ENCODE peak calls at places on chromosomes 7 and 10, in six cellular contexts. X is right atrium auricular region; Q is IMR-90; S is CD4-positive, alpha-beta memory T cell; I is left ventricle myocardium inferior; P is WERI-Rb-1. B is an unnamed sample. For H3K36me3, the result is how much of the 10 kb centered on the place peaks cover.

GRCh38 chr10:111373696-111374095 is 296.9 kb downstream of the ADRA2A start:
- DNase-seq in I (no peak), X (no peak), Q (no peak), S (no peak), P (no peak), B (no peak)

GRCh38 chr7:149859369-149859768 is 14.4 kb upstream of the ATP6V0E2 start:
- DNase-seq in I (no peak), P (no peak), S (no peak), X (no peak), Q (no peak), B (no peak)

GRCh38 chr7:21256310-21256877 is 171.5 kb upstream of the SP4 start:
- DNase-seq in X (no peak), Q (peak), P (no peak), S (peak), I (no peak), B (peak)

GRCh38 chr10:75350791-75351190 is 50.8 kb downstream of the ZNF503 start:
- DNase-seq in I (no peak), P (no peak), S (no peak), Q (peak), X (no peak), B (no peak)

GRCh38 chr10:69451209-69451783 is at the start of gene TSPAN15:
- DNase-seq in X (peak), S (peak), Q (peak), I (peak), P (peak), B (peak)

GRCh38 chr7:133582766-133583523 is 330.1 kb downstream of the EXOC4 start:
- DNase-seq in P (no peak), Q (peak), I (no peak), S (no peak), X (no peak), B (no peak)

GRCh38 chr7:17706734-17707133 is 233.6 kb downstream of the SNX13 start:
- DNase-seq in S (peak), P (peak), X (no peak), I (no peak), Q (peak), B (peak)

GRCh38 chr10:45421231-45422097 is 47.4 kb downstream of the ALOX5 start:
- DNase-seq in X (no peak), S (peak), Q (no peak), I (no peak), P (no peak), B (no peak)

GRCh38 chr7:106848851-106849442 is 16.1 kb upstream of the PIK3CG start:
- DNase-seq in X (no peak), P (no peak), S (no peak), I (no peak), Q (peak), B (no peak)

GRCh38 chr10:62980697-62981495 is 152.2 kb upstream of the NRBF2 start:
- DNase-seq in Q (no peak), S (no peak), I (no peak), P (no peak), X (no peak), B (no peak)

GRCh38 chr7:120941064-120941463 is 9.5 kb upstream of the ING3 start:
- DNase-seq in I (no peak), X (no peak), P (no peak), S (no peak), Q (no peak), B (no peak)

GRCh38 chr7:94276797-94277196 is 117.9 kb upstream of the COL1A2 start:
- DNase-seq in X (no peak), S (no peak), Q (peak), P (peak), I (no peak), B (peak)

GRCh38 chr7:150973571-150974451 is 4.3 kb downstream of the KCNH2 start:
- DNase-seq in I (no peak), P (no peak), Q (no peak), S (peak), X (no peak), B (no peak)

GRCh38 chr7:150976529-150977381 is 1.4 kb downstream of the KCNH2 start:
- DNase-seq in I (peak), S (no peak), Q (no peak), P (peak), X (peak), B (peak)

GRCh38 chr7:150975536-150976285 is 2.4 kb downstream of the KCNH2 start:
- DNase-seq in Q (no peak), P (no peak), X (no peak), I (no peak), S (no peak), B (no peak)

GRCh38 chr7:150972746-150973145 is 5.4 kb downstream of the KCNH2 start:
- DNase-seq in X (no peak), S (no peak), P (no peak), Q (no peak), I (no peak), B (no peak)

DNA sequence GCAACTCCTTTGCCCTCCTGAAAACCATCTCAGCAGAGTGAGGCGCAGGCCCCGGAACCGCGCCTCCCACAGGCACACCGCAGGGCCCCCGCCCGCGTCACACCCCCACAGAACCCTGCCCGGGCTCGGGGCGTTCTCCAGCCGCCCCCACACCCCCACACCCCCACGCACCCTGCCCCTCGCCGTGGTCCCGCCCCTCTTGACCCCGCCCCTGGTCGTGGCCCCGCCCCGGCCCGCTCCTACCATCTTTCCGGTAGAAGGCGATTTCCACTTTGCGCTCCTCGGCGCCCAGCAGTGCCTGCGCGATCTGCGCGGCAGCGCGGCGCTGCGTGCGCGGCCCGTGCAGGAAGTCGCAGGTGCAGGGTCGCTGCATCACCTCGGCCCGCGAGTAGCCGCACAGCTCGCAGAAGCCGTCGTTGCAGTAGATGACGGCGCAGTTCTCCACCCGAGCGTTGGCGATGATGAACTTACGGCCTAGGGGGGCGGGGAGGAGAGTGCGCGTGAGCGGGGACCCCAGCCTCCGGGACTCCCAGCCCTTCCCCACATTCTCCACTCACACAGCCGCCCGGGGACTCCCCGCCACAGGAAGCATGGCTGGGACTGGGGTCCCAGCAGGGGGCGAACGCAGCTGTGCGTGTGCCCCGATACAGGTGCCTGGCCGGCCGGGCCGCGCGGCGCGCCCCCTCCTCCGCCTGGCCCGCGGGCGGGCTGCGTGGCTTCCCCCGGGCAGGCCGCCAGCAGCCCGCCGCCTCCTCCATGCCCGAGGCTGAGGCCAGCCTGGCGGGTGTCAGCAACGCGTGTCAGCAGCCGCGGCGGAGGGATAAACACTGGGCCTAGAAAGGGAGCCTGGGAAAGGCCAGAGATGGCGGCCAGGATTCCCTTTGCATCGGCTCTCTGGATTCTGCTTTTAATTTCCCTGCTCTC is 3.4 kb downstream of the KCNH2 start:
- DNase-seq in S (peak), Q (peak), X (no peak), I (peak), P (peak), B (peak)
- H3K4me3 ChIP-seq in S (peak), Q (peak), X (no peak), I (peak), P (peak), B (peak)

GRCh38 chr7:74518041-74518440 is 64.3 kb downstream of the GTF2IRD1 start:
- DNase-seq in X (no peak), P (no peak), I (no peak), S (no peak), Q (no peak), B (no peak)
- H3K36me3 ChIP-seq in X (half or more), P (half or more), I (half or more), S (under half), Q (half or more), B (under half)

DNA sequence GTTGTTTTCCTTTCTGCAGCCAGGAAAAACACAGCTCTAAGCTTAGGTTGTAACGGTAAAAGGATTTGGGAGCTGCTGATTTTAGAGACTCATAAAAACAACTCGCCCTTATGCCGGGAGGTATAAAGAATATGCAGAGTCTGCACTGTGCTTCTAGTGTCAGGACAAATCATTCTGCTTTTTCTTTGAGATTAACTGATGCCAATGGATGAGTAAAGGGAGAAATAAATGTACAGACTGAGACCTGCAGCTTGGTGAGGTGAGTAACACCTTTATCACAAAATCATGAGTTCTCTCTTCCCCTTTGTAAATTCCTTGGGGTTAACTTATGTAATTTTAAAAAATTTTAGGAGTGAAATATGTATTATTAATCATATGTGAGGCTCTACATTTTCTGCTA is 1.9 kb upstream of the SFR1 start:
- DNase-seq in P (no peak), X (no peak), Q (no peak), I (no peak), S (no peak), B (no peak)
- H3K27ac ChIP-seq in P (no peak), X (peak), Q (no peak), I (peak), S (peak), B (peak)

DNA sequence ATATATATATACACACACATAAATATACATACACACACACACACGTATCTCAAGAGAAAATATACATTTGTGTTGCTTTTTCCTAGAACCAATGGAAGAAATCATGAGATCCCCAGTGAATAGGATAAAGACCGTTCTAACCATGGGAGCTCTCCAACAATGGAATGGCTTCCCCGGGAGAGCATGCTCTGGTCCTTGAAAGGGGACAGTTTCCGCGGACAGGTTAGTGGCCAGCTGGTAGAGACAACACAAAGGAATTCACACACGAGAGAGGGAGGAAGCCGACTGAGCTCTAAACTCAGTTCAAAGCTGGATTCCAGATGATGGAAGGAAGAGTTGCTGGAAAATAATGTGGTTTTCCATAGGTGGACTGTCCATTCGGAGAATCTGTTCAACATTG is 72.7 kb downstream of the SLC37A3 start:
- DNase-seq in X (no peak), I (no peak), Q (no peak), S (no peak), P (no peak), B (no peak)
- H3K4me3 ChIP-seq in X (no peak), I (peak), Q (no peak), S (no peak), P (no peak), B (no peak)

GRCh38 chr10:16752099-16752498 is 65.1 kb downstream of the RSU1 start:
- DNase-seq in P (peak), X (no peak), Q (no peak), S (no peak), I (no peak), B (no peak)

GRCh38 chr10:16751244-16751643 is 66.0 kb downstream of the RSU1 start:
- DNase-seq in S (no peak), X (no peak), Q (no peak), P (no peak), I (no peak), B (peak)

GRCh38 chr10:16746856-16747255 is 70.4 kb downstream of the RSU1 start:
- DNase-seq in Q (no peak), X (no peak), P (no peak), I (no peak), S (no peak), B (no peak)

GRCh38 chr10:16750461-16750860 is 66.8 kb downstream of the RSU1 start:
- DNase-seq in Q (peak), X (no peak), S (no peak), P (no peak), I (no peak), B (no peak)

DNA sequence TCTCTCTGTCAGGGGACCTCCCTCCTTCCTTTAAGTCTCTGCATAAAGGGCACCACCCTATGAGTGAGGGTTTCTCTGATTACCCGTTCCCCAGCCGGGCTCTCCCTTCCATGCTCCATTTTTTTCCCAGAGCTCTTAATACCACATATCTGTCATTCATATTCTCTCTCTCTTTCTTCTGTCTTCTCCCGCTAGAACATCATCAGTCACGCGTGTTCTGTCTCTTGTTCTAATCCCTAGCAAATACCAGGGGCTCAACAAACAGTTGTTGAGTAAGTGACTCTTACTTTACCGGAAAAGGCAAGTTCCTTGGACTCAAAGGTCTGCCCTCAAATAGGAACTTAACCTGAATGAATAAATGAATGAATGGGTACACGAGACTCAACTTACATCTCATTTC is 68.5 kb downstream of the RSU1 start:
- DNase-seq in S (no peak), I (no peak), Q (no peak), P (no peak), X (no peak), B (no peak)
- H3K36me3 ChIP-seq in S (under half), I (half or more), Q (under half), P (under half), X (under half), B (under half)

GRCh38 chr10:72008096-72008933 is 44.1 kb downstream of the CHST3 start:
- DNase-seq in Q (no peak), S (no peak), P (no peak), X (no peak), I (no peak), B (no peak)
- H3K27ac ChIP-seq in Q (peak), S (no peak), P (no peak), X (peak), I (peak), B (peak)

DNA sequence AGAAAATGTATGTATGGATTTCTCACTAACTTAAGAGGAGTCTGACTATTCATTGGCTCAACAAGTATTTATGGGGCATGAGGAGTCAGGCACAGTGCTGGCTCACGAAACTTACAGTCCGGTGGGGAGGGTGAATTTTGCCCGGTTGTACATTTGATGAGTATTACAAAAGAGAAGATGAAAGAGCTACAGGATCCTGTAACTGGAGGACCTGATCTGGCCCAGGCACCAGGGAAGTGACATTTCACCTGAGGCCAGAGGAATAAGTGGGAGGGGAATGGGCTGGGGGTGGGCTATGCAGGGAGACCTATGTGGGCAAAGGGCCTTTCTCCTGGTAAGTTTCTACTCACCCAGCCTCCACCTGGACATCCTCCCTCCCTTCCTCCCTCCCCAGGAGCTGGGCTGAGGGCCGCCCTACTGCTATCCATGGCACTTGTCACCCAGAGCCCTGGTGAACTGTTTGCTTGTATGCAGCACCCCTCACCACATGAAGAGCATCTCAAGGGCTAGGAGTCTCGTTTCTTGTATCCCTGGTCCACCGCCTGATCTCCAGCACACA is 101.1 kb upstream of the ZNF438 start:
- DNase-seq in S (no peak), P (no peak), X (peak), I (no peak), Q (no peak), B (no peak)
- H3K4me3 ChIP-seq in S (no peak), P (no peak), X (no peak), I (no peak), Q (no peak), B (no peak)

DNA sequence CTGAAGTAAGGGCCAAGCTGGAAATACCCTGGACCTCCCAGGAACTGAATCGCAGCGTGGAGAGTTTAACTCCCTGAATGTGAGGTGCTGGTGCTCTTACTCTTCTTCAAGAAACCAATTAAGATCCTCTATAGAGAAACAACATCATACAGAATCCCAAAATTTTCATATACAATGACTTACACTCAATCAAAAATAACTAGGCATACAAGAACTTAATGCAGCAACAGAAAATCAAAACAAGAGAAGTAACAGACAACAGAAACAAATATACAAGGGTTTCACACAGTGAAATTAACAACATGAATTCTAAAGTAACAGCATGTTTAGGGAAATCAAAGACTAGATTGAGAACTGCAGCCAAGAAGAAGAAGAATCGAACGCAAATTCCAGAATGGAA is 37.7 kb downstream of the RNF216 start:
- DNase-seq in X (no peak), P (no peak), I (no peak), S (no peak), Q (no peak), B (no peak)
- H3K36me3 ChIP-seq in X (under half), P (half or more), I (half or more), S (under half), Q (under half), B (under half)

GRCh38 chr10:92735938-92736337 is 46.2 kb downstream of the HHEX start:
- DNase-seq in S (no peak), P (no peak), X (no peak), I (no peak), Q (no peak), B (no peak)

GRCh38 chr10:92734288-92734687 is 44.5 kb downstream of the HHEX start:
- DNase-seq in P (no peak), X (no peak), I (no peak), Q (no peak), S (no peak), B (no peak)

GRCh38 chr10:92740762-92741161 is 51.0 kb downstream of the HHEX start:
- DNase-seq in Q (peak), I (no peak), S (no peak), X (no peak), P (no peak), B (no peak)

GRCh38 chr10:92732958-92733357 is 43.2 kb downstream of the HHEX start:
- DNase-seq in S (no peak), P (no peak), I (no peak), X (no peak), Q (no peak), B (no peak)

DNA sequence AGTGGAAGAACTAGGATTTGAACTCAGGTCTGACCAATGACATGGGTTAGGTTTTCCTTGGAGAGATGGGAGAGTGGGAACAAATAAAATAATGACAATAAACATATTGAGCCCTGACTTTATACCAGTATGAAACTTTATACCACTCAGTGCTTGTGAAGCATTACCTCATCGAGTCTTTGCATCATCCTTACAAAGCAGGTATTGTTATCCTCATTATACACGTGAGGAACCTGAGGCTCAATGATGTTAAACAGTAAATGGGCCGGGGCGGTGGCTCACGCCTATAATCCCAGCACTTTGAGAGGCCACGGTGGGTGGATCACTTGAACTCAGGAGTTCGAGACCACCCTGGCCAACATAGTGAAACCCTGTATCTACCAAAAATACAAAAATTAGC is 47.7 kb downstream of the HHEX start:
- DNase-seq in X (no peak), P (no peak), I (no peak), S (no peak), Q (no peak), B (no peak)
- H3K27ac ChIP-seq in X (no peak), P (no peak), I (no peak), S (no peak), Q (no peak), B (no peak)

DNA sequence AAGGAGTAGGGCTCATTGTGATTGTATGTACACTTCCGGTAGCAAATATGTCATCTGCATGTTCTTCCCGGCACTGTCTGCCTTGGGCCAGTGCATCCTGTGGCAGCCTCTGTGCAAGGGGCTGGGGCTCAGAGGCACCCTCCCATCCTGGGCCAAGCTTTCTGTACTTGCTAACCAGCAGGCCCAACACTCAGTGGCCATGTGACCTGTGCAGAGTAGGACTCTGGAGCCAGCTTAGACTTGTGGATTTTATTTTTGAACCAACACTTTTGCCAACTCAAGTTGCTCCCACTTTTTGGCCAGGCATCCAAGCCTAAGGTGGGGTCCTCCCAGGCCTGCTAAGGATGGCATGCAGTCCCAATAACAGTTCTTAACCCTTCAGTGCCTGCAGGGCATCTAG is 25.0 kb downstream of the LDB3 start:
- DNase-seq in Q (no peak), P (no peak), S (no peak), X (no peak), I (no peak), B (peak)
- H3K4me3 ChIP-seq in Q (no peak), P (no peak), S (no peak), X (no peak), I (peak), B (no peak)